ENCODE peak calls at places on chromosomes 1 and 21, in ten cellular contexts. P is psoas muscle, Z is transverse colon, Y is right cardiac atrium, G is neural progenitor cell, H is mesenchymal stem cell, U is AG04450, W is mammary epithelial cell, R is sigmoid colon, N is upper lobe of right lung. T is an unnamed sample.

GRCh38 chr1:160950657-160951056 is 4.0 kb downstream of the ITLN2 start:
- DNase-seq in P (no peak), Z (no peak), Y (peak), G (no peak), H (no peak), U (no peak), W (no peak), R (no peak), N (no peak), T (no peak)

GRCh38 chr1:188170446-188170845 is 1341.7 kb downstream of the PLA2G4A start:
- DNase-seq in P (no peak), Z (no peak), Y (no peak), G (no peak), H (no peak), U (no peak), W (no peak), R (no peak), N (no peak), T (no peak)

GRCh38 chr1:32031578-32032286 is 18.1 kb downstream of the KHDRBS1 start:
- DNase-seq in P (no peak), Z (no peak), Y (no peak), G (no peak), H (peak), U (peak), W (no peak), R (no peak), N (no peak), T (no peak)

GRCh38 chr1:9591669-9592509 is 3.2 kb downstream of the TMEM201 start:
- DNase-seq in P (no peak), Z (no peak), Y (peak), G (no peak), H (no peak), U (no peak), W (no peak), R (no peak), N (peak), T (peak)

GRCh38 chr1:235758931-235759330 is 107.8 kb downstream of the LYST start:
- DNase-seq in P (peak), Z (no peak), Y (no peak), G (no peak), H (peak), U (no peak), W (peak), R (no peak), N (no peak), T (no peak)

GRCh38 chr1:109782514-109782913 is 18.8 kb upstream of the EPS8L3 start:
- DNase-seq in P (no peak), Z (no peak), Y (peak), G (no peak), H (peak), U (peak), W (no peak), R (peak), N (no peak), T (no peak)

GRCh38 chr1:85577421-85578320 is 2.9 kb upstream of the CCN1 start:
- DNase-seq in P (peak), Z (peak), Y (peak), G (peak), H (peak), U (peak), W (peak), R (peak), N (no peak), T (peak)

GRCh38 chr1:68327414-68327813 is 95.1 kb upstream of the WLS start:
- DNase-seq in P (no peak), Z (no peak), Y (no peak), G (no peak), H (peak), U (no peak), W (peak), R (no peak), N (no peak), T (no peak)

GRCh38 chr1:70919924-70920323 is 127.7 kb downstream of the PTGER3 start:
- DNase-seq in P (no peak), Z (no peak), Y (no peak), G (no peak), H (no peak), U (no peak), W (no peak), R (no peak), N (no peak), T (no peak)

GRCh38 chr1:190479537-190479936 is 1.9 kb upstream of the BRINP3 start:
- DNase-seq in P (no peak), Z (peak), Y (no peak), G (peak), H (no peak), U (no peak), W (no peak), R (no peak), N (no peak), T (no peak)
- H3K4me3 ChIP-seq in P (no peak), Z (peak), Y (no peak), G (peak), H (no peak), U (no peak), W (no peak), R (no peak), N (no peak), T (no peak)

GRCh38 chr1:55212349-55213028 is 2.7 kb downstream of the USP24 start:
- DNase-seq in P (no peak), Z (no peak), Y (no peak), G (no peak), H (no peak), U (no peak), W (no peak), R (no peak), N (no peak), T (peak)
- H3K27ac ChIP-seq in P (peak), Z (peak), Y (peak), G (no peak), H (no peak), U (no peak), W (no peak), R (peak), N (peak), T (peak)

GRCh38 chr1:50418600-50419109 is 4.6 kb downstream of the DMRTA2 start:
- DNase-seq in P (no peak), Z (no peak), Y (no peak), G (peak), H (no peak), U (no peak), W (no peak), R (no peak), N (no peak), T (peak)
- H3K4me3 ChIP-seq in P (peak), Z (peak), Y (peak), G (peak), H (peak), U (peak), W (peak), R (peak), N (no peak), T (no peak)

GRCh38 chr1:95116666-95117206 is 419 bp upstream of the TLCD4 start:
- DNase-seq in P (peak), Z (peak), Y (peak), G (peak), H (peak), U (no peak), W (peak), R (peak), N (peak), T (peak)

GRCh38 chr1:95118019-95118499 is 904 bp downstream of the TLCD4 start:
- DNase-seq in P (no peak), Z (peak), Y (peak), G (no peak), H (peak), U (no peak), W (peak), R (no peak), N (peak), T (no peak)

GRCh38 chr1:95113684-95114083 is 3.5 kb upstream of the TLCD4 start:
- DNase-seq in P (no peak), Z (no peak), Y (no peak), G (no peak), H (no peak), U (no peak), W (no peak), R (no peak), N (no peak), T (no peak)

GRCh38 chr1:95115708-95116137 is 1.4 kb upstream of the TLCD4 start:
- DNase-seq in P (no peak), Z (no peak), Y (no peak), G (no peak), H (no peak), U (no peak), W (peak), R (no peak), N (no peak), T (no peak)

DNA sequence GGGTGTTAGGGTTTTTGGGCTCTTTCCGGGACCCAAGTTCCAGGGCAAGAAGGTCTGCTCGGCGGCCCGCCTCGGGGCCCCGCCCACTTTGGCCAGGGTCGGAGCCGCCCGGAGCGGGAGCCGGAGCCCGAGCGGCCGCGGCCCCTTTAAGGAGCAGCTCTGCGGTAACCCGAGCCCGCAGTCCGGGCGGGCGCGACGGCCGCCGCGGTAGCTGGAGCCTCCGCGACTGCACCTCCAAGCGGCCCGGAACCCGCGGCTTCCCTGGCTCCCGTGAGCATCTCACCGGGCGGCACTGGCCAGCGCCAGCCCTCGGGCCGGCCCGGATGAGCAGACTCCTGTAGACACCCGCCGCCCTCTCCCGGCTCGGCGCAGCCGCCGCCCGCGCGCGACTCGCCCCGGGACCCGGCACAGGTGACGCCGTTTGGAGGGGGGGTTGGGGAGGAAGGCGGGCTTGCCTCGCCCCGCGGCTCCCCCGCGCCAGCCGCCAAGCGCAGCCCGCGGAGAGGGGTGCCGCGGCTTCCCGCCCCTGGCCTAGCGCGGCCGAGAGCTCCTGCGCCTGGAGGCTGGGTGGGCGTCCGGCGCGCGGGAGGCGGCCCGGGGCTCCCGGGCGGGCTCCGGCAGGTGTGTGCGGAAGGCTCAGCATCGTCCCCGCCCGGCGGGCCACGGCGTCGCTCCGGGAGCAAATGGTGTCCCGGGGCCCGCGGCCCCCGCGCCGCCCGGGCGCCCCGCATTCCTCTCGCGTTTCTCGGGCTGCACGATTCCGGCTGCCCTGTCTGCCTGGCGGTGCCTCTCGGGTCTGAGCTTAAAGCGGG is at the start of gene TLCD4:
- DNase-seq in P (peak), Z (peak), Y (peak), G (peak), H (peak), U (no peak), W (peak), R (peak), N (peak), T (peak)
- H3K27ac ChIP-seq in P (peak), Z (peak), Y (peak), G (no peak), H (no peak), U (no peak), W (no peak), R (peak), N (peak), T (peak)

GRCh38 chr21:37207441-37208009 is 59.6 kb downstream of the VPS26C start:
- DNase-seq in P (peak), Z (peak), Y (no peak), G (no peak), H (no peak), U (no peak), W (peak), R (no peak), N (no peak), T (no peak)
- H3K4me3 ChIP-seq in P (peak), Z (no peak), Y (no peak), G (no peak), H (no peak), U (no peak), W (no peak), R (no peak), N (no peak), T (no peak)

GRCh38 chr1:97781762-97782337 is 139.0 kb downstream of the DPYD start:
- DNase-seq in P (no peak), Z (no peak), Y (no peak), G (no peak), H (no peak), U (no peak), W (no peak), R (no peak), N (no peak), T (no peak)
- H3K27ac ChIP-seq in P (no peak), Z (no peak), Y (no peak), G (no peak), H (no peak), U (no peak), W (no peak), R (no peak), N (no peak), T (no peak)

DNA sequence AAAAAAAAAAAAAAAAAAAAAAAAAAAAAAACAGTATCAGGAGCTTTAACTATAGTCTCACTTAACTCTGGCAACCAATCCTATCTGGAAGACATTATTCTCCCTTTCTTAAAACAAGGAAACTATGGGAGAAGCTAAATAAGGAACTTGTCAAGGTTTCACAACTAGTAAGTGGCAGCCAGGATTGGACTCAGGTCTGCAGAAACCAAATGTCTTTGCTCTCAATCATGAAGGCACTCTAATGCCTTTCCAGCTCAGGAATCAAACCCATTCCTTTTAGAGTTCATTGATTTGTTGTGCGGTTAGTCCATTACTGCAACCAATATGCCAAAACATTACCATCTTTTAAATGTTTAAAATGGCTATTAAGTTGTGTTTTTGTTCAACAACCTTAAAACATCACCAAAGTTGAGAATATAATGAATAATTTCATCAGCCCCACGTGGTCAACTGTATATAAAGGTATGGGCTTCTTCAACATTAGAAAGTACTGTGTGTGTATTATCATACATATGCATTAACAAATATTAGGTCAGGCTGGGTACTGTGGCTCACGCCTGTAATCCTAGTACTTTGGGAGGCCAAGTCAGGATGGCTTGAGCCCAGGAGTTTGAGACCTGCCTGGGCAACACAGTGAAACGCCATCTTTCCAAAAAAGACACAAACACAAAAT is 1.5 kb downstream of the EPRS1 start:
- DNase-seq in P (no peak), Z (no peak), Y (no peak), G (no peak), H (peak), U (no peak), W (no peak), R (no peak), N (no peak), T (no peak)
- H3K4me3 ChIP-seq in P (peak), Z (peak), Y (peak), G (peak), H (no peak), U (peak), W (peak), R (peak), N (peak), T (no peak)

T was measured in left lung.